ENCODE peak calls at places on chromosomes 13 and 19, in four cellular contexts. L is transverse colon, U is HepG2, W is body of pancreas. Q is an unnamed sample.

GRCh38 chr19:6215701-6216235 is 64.0 kb downstream of the MLLT1 start:
- DNase-seq in L (no peak), U (no peak), W (no peak), Q (no peak)

GRCh38 chr19:14786421-14786851 is 8.1 kb upstream of the ADGRE2 start:
- DNase-seq in L (no peak), U (no peak), W (no peak), Q (peak)

GRCh38 chr13:44322928-44323327 is 50.7 kb upstream of the SERP2 start:
- DNase-seq in L (no peak), U (no peak), W (no peak), Q (no peak)

GRCh38 chr13:80658705-80659104 is 317.8 kb upstream of the SPRY2 start:
- DNase-seq in L (no peak), U (no peak), W (no peak), Q (no peak)

GRCh38 chr19:1747285-1748114 is 5.8 kb upstream of the ONECUT3 start:
- DNase-seq in L (no peak), U (peak), W (peak), Q (peak)

GRCh38 chr19:1318678-1319471 is 33.2 kb downstream of the EFNA2 start:
- DNase-seq in L (no peak), U (no peak), W (no peak), Q (no peak)

GRCh38 chr19:22784051-22784450 is at the start of gene ZNF99:
- DNase-seq in L (no peak), U (no peak), W (peak), Q (peak)

GRCh38 chr13:44234566-44234965 is 139.1 kb upstream of the SERP2 start:
- DNase-seq in L (no peak), U (no peak), W (no peak), Q (no peak)

GRCh38 chr13:91417660-91418325 is 19.4 kb downstream of the GPC5 start:
- DNase-seq in L (no peak), U (no peak), W (no peak), Q (no peak)

GRCh38 chr19:41641879-41642485 is 15.1 kb upstream of the CEACAM4 start:
- DNase-seq in L (peak), U (peak), W (peak), Q (peak)

GRCh38 chr13:20415694-20416107 is 110.0 kb downstream of the CRYL1 start:
- DNase-seq in L (no peak), U (no peak), W (no peak), Q (no peak)

GRCh38 chr19:10259162-10259905 is 7.3 kb downstream of the MRPL4 start:
- DNase-seq in L (peak), U (peak), W (peak), Q (peak)

GRCh38 chr13:44448875-44449274 is 75.3 kb downstream of the SERP2 start:
- DNase-seq in L (no peak), U (no peak), W (no peak), Q (no peak)

GRCh38 chr13:43119206-43119605 is 95.8 kb downstream of the DNAJC15 start:
- DNase-seq in L (no peak), U (no peak), W (no peak), Q (no peak)

GRCh38 chr13:102141625-102142472 is 260.0 kb downstream of the FGF14 start:
- DNase-seq in L (no peak), U (peak), W (no peak), Q (no peak)

GRCh38 chr13:59230484-59231264 is 933.1 kb downstream of the DIAPH3 start:
- DNase-seq in L (no peak), U (no peak), W (no peak), Q (no peak)

GRCh38 chr13:44710576-44710975 is 134.4 kb upstream of the TSC22D1 start:
- DNase-seq in L (no peak), U (no peak), W (no peak), Q (no peak)

GRCh38 chr13:38582133-38582532 is 104.7 kb upstream of the FREM2 start:
- DNase-seq in L (no peak), U (peak), W (peak), Q (no peak)

GRCh38 chr19:49851456-49852259 is 699 bp downstream of the PTOV1 start:
- DNase-seq in L (no peak), U (no peak), W (peak), Q (peak)

GRCh38 chr13:67062160-67062559 is 168.0 kb downstream of the PCDH9 start:
- DNase-seq in L (no peak), U (no peak), W (no peak), Q (no peak)

GRCh38 chr13:103039183-103039582 is 27.0 kb downstream of the SLC10A2 start:
- DNase-seq in L (no peak), U (no peak), W (no peak), Q (no peak)

GRCh38 chr19:38255759-38256052 is 468 bp downstream of the PPP1R14A start:
- DNase-seq in L (no peak), U (no peak), W (no peak), Q (peak)

GRCh38 chr19:23777216-23777615 is 18.5 kb upstream of the ZNF681 start:
- DNase-seq in L (peak), U (no peak), W (no peak), Q (no peak)

GRCh38 chr13:20594276-20594675 is 27.3 kb downstream of the IFT88 start:
- DNase-seq in L (no peak), U (no peak), W (no peak), Q (no peak)

DNA sequence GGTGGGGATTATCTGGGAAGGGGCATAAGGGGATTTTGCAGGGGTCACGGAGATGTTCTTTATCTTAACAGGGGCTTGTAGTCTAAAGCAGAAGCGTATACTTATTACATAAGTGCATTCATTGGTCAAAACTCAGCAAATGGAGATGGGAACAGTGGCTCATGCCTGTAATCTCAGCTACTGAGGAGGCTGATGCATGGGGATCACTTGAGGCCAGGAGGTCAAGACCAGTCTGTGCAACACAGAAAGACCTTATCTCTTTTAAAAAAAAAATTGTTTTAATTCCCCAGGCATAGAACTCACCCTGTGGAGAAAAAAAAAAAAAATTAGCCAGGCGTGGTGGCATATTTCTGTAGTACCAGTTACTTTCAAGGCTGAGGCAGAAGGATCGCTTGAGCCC is 18.9 kb downstream of the FAM187B start:
- DNase-seq in L (no peak), U (no peak), W (no peak), Q (peak)
- H3K27ac ChIP-seq in L (no peak), U (no peak), W (no peak), Q (no peak)

GRCh38 chr19:30648321-30648720 is 276.1 kb downstream of the ZNF536 start:
- DNase-seq in L (no peak), U (no peak), W (no peak), Q (no peak)
- TF ChIP-seq CTCF in L (no peak), U (no peak), W (no peak), Q (no peak)

DNA sequence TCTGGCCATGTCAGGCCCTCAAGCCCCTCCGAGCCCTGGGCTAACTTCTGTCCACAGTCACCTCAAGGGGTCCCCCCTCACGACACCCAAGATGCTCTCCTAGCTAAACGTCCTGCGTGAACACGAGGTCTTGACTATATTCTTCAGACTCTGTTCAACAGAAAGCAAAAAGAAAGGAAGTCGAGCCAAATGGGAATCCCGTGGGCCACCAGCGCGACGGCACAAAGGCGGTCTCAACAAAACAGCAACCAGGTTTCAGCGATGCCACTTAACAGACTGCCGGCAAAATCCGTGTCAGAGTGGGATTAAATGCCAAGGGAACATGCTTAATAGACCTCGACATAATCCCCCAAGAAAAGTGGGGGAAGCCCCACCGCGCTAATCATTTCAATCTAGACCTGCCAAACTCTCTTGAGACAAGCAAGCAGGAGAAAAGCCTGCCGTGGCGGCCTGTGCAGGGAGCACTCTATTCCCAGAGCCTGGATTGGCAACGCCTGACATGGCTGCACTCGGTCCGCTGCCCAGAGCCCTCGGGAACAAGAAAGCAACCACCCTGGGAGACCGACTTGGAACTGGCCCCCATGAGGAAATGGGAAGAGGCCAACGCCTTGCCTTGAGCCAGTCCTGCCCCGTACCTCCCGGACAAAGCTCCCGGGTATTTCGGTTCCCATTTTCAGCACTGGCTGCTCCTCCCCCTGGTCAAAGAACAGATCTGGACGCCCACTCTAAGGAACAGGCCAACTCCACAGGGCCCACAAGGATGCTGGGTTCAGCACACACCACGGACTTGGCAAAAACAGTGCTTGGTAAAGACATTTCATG is 16.0 kb downstream of the ZC3H4 start:
- DNase-seq in L (peak), U (no peak), W (no peak), Q (no peak)
- H3K4me3 ChIP-seq in L (no peak), U (no peak), W (no peak), Q (no peak)

DNA sequence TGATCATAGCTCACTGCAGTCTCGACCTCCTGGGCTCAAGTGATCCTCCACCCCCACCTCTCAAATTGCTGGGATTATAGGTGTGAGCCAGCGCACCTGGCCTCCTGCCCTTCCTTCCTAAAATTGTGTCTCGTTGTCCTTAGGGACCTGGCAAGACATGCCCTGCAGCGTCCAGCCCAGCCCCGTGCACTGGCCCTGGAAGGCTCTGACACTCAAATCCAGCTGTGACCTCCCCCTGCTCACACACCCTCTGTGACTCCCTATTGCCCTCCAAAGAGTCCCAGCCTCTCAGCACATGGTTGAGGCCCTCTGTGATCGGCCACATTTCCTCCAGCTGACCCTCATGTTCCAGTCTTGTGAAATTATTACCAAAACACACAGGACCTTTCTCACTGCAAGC is 4.9 kb downstream of the MPV17L2 start:
- DNase-seq in L (no peak), U (no peak), W (no peak), Q (no peak)
- H3K27ac ChIP-seq in L (no peak), U (no peak), W (no peak), Q (no peak)

DNA sequence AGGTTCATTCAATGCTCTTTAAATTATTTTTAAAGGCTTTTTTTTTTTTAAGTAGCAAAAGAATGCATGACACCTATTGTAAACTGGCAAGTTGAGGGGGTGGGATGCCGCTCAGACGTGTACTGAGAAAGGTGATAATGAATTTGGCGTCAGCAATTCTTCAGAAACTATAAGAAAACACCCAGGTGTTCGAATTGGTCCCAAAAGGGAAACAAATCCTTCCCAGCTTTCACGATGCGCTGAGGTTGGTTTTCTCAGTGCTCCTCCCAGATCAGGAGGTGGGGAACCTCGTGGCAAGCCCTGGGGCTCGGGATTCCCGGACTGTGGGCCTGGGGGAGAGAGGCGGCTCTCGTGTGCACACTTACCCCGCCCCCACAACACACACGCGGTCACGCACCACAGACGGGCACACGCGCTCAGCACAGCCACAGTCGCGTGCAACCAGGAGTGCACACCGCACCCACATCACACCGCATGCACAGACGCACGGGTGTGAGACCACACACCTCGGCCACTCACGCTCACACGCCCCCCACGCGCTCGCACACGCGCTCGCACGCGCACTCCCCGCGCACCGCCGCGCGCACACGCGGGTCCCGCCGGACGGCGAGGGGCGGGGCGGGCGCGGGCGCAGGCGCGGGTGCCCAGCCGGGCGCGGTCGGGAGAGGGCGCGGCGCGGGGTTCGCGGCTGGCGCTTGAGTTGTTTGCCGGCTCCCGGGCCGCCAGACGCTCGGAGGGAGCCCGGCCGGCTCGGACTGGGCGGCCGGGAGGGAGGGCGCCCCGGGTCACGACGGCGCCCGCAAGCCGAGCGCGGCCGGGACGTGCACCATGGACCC is at the start of gene FAM124A:
- DNase-seq in L (peak), U (no peak), W (peak), Q (peak)
- TF ChIP-seq CTCF in L (peak), U (no peak), W (no peak), Q (peak)

DNA sequence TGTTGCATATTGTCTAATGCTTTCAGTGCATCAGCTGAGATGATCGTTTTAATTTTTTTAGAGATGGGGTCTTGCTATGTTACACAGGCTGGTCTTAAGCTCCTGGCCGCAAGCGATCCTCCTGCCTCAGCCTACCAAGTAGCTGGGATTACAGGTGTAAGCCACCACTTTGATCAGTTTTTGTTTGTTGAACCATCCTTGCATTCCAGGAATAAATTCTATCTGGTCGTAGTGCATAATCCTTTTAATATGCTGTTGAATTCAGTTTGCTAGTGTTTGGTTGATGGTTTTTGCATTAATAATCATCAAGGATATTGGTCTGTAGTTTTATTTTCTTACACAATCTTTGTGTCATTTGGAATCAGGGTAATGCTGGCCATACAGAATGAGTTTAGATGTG is 4.4 kb downstream of the ZNF211 start:
- DNase-seq in L (no peak), U (no peak), W (no peak), Q (no peak)
- H3K4me3 ChIP-seq in L (no peak), U (no peak), W (no peak), Q (no peak)

GRCh38 chr19:12664406-12665280 is 1.9 kb downstream of the MAN2B1 start:
- DNase-seq in L (no peak), U (peak), W (no peak), Q (no peak)
- H3K27ac ChIP-seq in L (no peak), U (no peak), W (no peak), Q (no peak)

DNA sequence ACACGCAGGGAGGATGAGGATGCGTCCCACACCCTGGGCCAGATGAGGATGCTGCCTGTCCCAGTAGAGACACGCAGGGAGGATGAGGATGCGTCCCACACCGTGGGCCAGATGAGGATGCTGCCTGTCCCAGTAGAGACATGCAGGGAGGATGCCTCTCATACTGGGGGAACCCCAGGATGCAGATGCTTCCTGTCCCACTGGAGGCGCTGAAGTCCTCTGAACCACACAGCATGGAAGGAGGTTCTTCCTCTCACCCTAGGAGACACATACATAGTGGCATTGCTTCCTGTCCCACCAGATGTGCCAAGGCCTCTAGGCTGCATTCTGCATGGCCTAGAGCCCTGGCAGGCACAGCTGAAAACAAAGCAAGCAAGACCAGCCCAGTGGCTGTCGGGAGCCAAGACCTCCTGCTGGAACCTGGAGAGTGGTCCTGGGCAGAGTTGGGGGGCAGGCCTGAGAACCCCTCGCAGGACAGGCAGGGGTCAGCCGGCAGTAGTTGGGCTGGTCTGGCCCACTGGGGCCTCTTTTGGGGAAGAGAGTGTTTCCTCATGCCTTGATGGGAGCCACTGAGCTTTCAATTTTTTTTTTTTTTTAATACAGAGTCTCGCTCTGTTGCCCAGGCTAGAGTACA is 4.3 kb downstream of the HPN start:
- DNase-seq in L (no peak), U (no peak), W (peak), Q (peak)
- TF ChIP-seq CTCF in L (no peak), U (peak), W (no peak), Q (peak)

DNA sequence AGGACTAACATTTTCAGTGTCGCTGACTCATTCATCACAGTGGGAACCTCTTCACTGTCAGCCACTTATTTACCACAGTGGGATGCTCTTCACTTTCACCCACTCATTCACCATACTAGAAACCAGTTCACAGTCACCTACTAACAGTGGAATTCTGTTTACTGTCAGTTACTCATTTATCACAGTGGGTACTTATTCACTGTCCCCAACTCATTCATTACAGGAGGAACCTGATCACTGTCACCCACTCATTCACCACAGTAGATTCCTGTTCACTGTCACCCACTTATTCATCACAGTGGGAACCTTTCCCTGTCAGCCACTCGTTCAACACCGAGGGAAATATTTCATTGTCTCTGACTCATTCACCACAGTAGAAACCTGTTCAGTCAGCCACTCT is 10.1 kb upstream of the ZNF85 start:
- DNase-seq in L (no peak), U (no peak), W (no peak), Q (no peak)
- H3K4me3 ChIP-seq in L (no peak), U (no peak), W (no peak), Q (no peak)

DNA sequence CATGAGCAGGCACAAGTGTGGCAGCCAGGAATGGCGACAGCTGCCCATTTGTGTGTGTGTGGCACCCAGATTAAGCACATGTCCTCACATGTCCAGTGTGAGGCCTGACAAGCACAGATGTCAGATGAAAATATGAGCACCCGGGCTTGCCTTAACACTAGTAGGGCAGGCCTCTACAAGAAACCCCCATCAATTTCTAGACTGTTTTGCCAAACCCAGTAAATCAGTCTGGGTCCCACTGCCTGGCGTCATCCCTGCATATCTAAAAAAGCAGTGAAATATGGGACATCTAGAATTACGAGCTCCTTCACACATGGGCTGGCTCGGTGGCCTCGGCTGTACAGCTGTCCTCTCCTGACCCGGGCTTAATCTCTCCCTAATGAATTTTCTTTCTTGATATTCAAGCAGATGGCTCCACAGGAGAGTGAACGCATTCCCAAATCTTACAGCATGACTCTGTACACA is 432.7 kb downstream of the FOXO1 start:
- DNase-seq in L (no peak), U (no peak), W (peak), Q (peak)
- H3K27ac ChIP-seq in L (no peak), U (no peak), W (no peak), Q (no peak)